ENCODE peak calls at places on chromosome 21, in ten cellular contexts. One of them, this sample, is unnamed.

GRCh38 chr21:42317341-42317741 is 2.1 kb upstream of the TFF3 start:
- DNase-seq in AG04450: no peak
- DNase-seq in body of pancreas: no peak
- DNase-seq in tibial artery: no peak
- DNase-seq in A549: no peak
- DNase-seq in BJ: no peak
- DNase-seq in foreskin fibroblast: no peak
- DNase-seq in Calu3: no peak
- DNase-seq in GM12864: no peak
- DNase-seq in left ventricle myocardium inferior: no peak
- DNase-seq in this sample: no peak

GRCh38 chr21:31326478-31327247 is 17.4 kb downstream of the TIAM1 start:
- DNase-seq in AG04450: no peak
- DNase-seq in body of pancreas: no peak
- DNase-seq in tibial artery: no peak
- DNase-seq in A549: no peak
- DNase-seq in BJ: no peak
- DNase-seq in foreskin fibroblast: peak; percentile 33
- DNase-seq in Calu3: no peak
- DNase-seq in GM12864: peak; percentile 85
- DNase-seq in left ventricle myocardium inferior: no peak
- DNase-seq in this sample: peak; percentile 42

GRCh38 chr21:34502480-34503106 is 9.4 kb downstream of the KCNE1 start:
- DNase-seq in AG04450: no peak
- DNase-seq in body of pancreas: peak; percentile 23
- DNase-seq in tibial artery: no peak
- DNase-seq in A549: no peak
- DNase-seq in BJ: no peak
- DNase-seq in foreskin fibroblast: no peak
- DNase-seq in Calu3: no peak
- DNase-seq in GM12864: no peak
- DNase-seq in left ventricle myocardium inferior: no peak
- DNase-seq in this sample: no peak

GRCh38 chr21:28928578-28929124 is 64.0 kb downstream of the LTN1 start:
- DNase-seq in AG04450: no peak
- DNase-seq in body of pancreas: no peak
- DNase-seq in tibial artery: no peak
- DNase-seq in A549: no peak
- DNase-seq in BJ: no peak
- DNase-seq in foreskin fibroblast: no peak
- DNase-seq in Calu3: no peak
- DNase-seq in GM12864: no peak
- DNase-seq in left ventricle myocardium inferior: no peak
- DNase-seq in this sample: no peak

GRCh38 chr21:17987328-17987727 is 168.2 kb upstream of the C21orf91 start:
- DNase-seq in AG04450: no peak
- DNase-seq in body of pancreas: no peak
- DNase-seq in tibial artery: no peak
- DNase-seq in A549: no peak
- DNase-seq in BJ: no peak
- DNase-seq in foreskin fibroblast: no peak
- DNase-seq in Calu3: no peak
- DNase-seq in GM12864: no peak
- DNase-seq in left ventricle myocardium inferior: no peak
- DNase-seq in this sample: no peak

GRCh38 chr21:14603202-14603601 is 57.1 kb upstream of the SAMSN1 start:
- DNase-seq in AG04450: no peak
- DNase-seq in body of pancreas: no peak
- DNase-seq in tibial artery: no peak
- DNase-seq in A549: no peak
- DNase-seq in BJ: no peak
- DNase-seq in foreskin fibroblast: no peak
- DNase-seq in Calu3: no peak
- DNase-seq in GM12864: no peak
- DNase-seq in left ventricle myocardium inferior: no peak
- DNase-seq in this sample: no peak

GRCh38 chr21:28431527-28432200 is 561.0 kb downstream of the LTN1 start:
- DNase-seq in AG04450: no peak
- DNase-seq in body of pancreas: no peak
- DNase-seq in tibial artery: no peak
- DNase-seq in A549: no peak
- DNase-seq in BJ: no peak
- DNase-seq in foreskin fibroblast: no peak
- DNase-seq in Calu3: no peak
- DNase-seq in GM12864: no peak
- DNase-seq in left ventricle myocardium inferior: no peak
- DNase-seq in this sample: no peak

GRCh38 chr21:42639646-42640152 is 13.7 kb upstream of the PDE9A start:
- DNase-seq in AG04450: no peak
- DNase-seq in body of pancreas: no peak
- DNase-seq in tibial artery: no peak
- DNase-seq in A549: no peak
- DNase-seq in BJ: no peak
- DNase-seq in foreskin fibroblast: no peak
- DNase-seq in Calu3: no peak
- DNase-seq in GM12864: no peak
- DNase-seq in left ventricle myocardium inferior: no peak
- DNase-seq in this sample: no peak

GRCh38 chr21:37899141-37899540 is 17.1 kb downstream of the KCNJ6 start:
- DNase-seq in AG04450: no peak
- DNase-seq in body of pancreas: no peak
- DNase-seq in tibial artery: no peak
- DNase-seq in A549: no peak
- DNase-seq in BJ: no peak
- DNase-seq in foreskin fibroblast: no peak
- DNase-seq in Calu3: no peak
- DNase-seq in GM12864: no peak
- DNase-seq in left ventricle myocardium inferior: no peak
- DNase-seq in this sample: no peak

GRCh38 chr21:17451364-17451869 is 61.4 kb upstream of the CXADR start:
- DNase-seq in AG04450: peak; percentile 50
- DNase-seq in body of pancreas: no peak
- DNase-seq in tibial artery: no peak
- DNase-seq in A549: peak; percentile 16
- DNase-seq in BJ: no peak
- DNase-seq in foreskin fibroblast: peak; percentile 76
- DNase-seq in Calu3: no peak
- DNase-seq in GM12864: no peak
- DNase-seq in left ventricle myocardium inferior: no peak
- DNase-seq in this sample: no peak

GRCh38 chr21:25573409-25574206 is 33.7 kb downstream of the MRPL39 start:
- DNase-seq in AG04450: peak; percentile 83
- DNase-seq in body of pancreas: no peak
- DNase-seq in tibial artery: no peak
- DNase-seq in A549: peak; percentile 23
- DNase-seq in BJ: peak; percentile 77
- DNase-seq in foreskin fibroblast: peak; percentile 93
- DNase-seq in Calu3: peak; percentile 10
- DNase-seq in GM12864: no peak
- DNase-seq in left ventricle myocardium inferior: no peak
- DNase-seq in this sample: no peak

DNA sequence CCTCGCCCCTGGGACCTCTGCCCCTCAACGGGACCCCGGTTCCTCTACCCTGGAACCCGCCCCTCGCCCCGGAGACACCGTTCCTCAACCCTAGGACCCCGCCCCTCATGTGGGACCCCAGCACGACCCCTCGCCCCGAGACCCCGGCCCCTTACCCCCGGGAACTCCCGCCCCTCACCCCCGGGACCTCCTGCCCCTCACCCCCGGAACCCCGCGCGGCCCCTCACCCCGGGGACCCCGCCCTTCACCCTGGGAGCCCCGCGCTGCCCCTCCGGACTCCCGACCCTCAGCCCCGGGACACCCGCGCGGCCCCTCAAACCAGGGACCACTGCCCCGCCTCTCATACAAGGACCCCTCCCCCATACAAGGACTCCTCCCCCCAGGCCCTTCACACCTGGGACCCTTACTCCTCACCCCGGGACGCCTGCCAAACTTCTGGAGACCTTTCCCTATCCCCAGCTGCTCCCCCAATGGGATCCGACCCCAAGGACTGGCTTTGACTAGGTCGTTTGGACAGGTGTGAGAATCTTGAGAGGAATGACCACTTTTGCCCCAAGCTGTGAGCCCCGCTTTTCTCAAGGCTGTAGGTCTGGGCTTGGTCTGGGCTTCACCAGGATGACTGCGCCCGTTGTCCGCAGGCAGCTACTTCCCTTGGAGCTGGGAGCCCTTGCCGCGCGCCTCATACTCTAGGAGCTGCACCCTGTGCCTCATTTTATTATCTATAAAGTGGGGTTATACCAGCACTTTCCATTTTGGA is 843 bp downstream of the DIP2A start:
- DNase-seq in AG04450: no peak
- DNase-seq in body of pancreas: peak; percentile 61
- DNase-seq in tibial artery: peak; percentile 77
- DNase-seq in A549: no peak
- DNase-seq in BJ: no peak
- DNase-seq in foreskin fibroblast: peak; percentile 40
- DNase-seq in Calu3: peak; percentile 17
- DNase-seq in GM12864: no peak
- DNase-seq in left ventricle myocardium inferior: peak; percentile 47
- DNase-seq in this sample: no peak
- TF ChIP-seq CTCF in AG04450: no peak
- TF ChIP-seq CTCF in body of pancreas: no peak
- TF ChIP-seq CTCF in tibial artery: no peak
- TF ChIP-seq CTCF in A549: no peak
- TF ChIP-seq CTCF in BJ: no peak
- TF ChIP-seq CTCF in foreskin fibroblast: no peak
- TF ChIP-seq CTCF in Calu3: no peak
- TF ChIP-seq CTCF in GM12864: no peak
- TF ChIP-seq CTCF in left ventricle myocardium inferior: no peak
- TF ChIP-seq CTCF in this sample: no peak

GRCh38 chr21:44301961-44302406 is 2.1 kb downstream of the PFKL start:
- DNase-seq in AG04450: no peak
- DNase-seq in body of pancreas: peak; percentile 62
- DNase-seq in tibial artery: no peak
- DNase-seq in A549: no peak
- DNase-seq in BJ: no peak
- DNase-seq in foreskin fibroblast: no peak
- DNase-seq in Calu3: no peak
- DNase-seq in GM12864: no peak
- DNase-seq in left ventricle myocardium inferior: no peak
- DNase-seq in this sample: no peak
- TF ChIP-seq CTCF in AG04450: no peak
- TF ChIP-seq CTCF in body of pancreas: peak; percentile 24
- TF ChIP-seq CTCF in tibial artery: no peak
- TF ChIP-seq CTCF in A549: no peak
- TF ChIP-seq CTCF in BJ: no peak
- TF ChIP-seq CTCF in foreskin fibroblast: no peak
- TF ChIP-seq CTCF in Calu3: no peak
- TF ChIP-seq CTCF in GM12864: peak; percentile 35
- TF ChIP-seq CTCF in left ventricle myocardium inferior: no peak
- TF ChIP-seq CTCF in this sample: no peak

GRCh38 chr21:36861595-36861883 is 104.9 kb downstream of the HLCS start:
- DNase-seq in AG04450: no peak
- DNase-seq in body of pancreas: no peak
- DNase-seq in tibial artery: no peak
- DNase-seq in A549: no peak
- DNase-seq in BJ: no peak
- DNase-seq in foreskin fibroblast: no peak
- DNase-seq in Calu3: no peak
- DNase-seq in GM12864: no peak
- DNase-seq in left ventricle myocardium inferior: no peak
- DNase-seq in this sample: no peak

GRCh38 chr21:36858320-36858957 is 108.0 kb downstream of the HLCS start:
- DNase-seq in AG04450: no peak
- DNase-seq in body of pancreas: no peak
- DNase-seq in tibial artery: no peak
- DNase-seq in A549: peak; percentile 17
- DNase-seq in BJ: no peak
- DNase-seq in foreskin fibroblast: no peak
- DNase-seq in Calu3: no peak
- DNase-seq in GM12864: no peak
- DNase-seq in left ventricle myocardium inferior: no peak
- DNase-seq in this sample: no peak

GRCh38 chr21:36860736-36861594 is 105.5 kb downstream of the HLCS start:
- DNase-seq in AG04450: peak; percentile 29
- DNase-seq in body of pancreas: peak; percentile 50
- DNase-seq in tibial artery: no peak
- DNase-seq in A549: no peak
- DNase-seq in BJ: peak; percentile 14
- DNase-seq in foreskin fibroblast: peak; percentile 25
- DNase-seq in Calu3: peak; percentile 28
- DNase-seq in GM12864: no peak
- DNase-seq in left ventricle myocardium inferior: no peak
- DNase-seq in this sample: no peak

GRCh38 chr21:36861924-36862323 is 104.5 kb downstream of the HLCS start:
- DNase-seq in AG04450: no peak
- DNase-seq in body of pancreas: no peak
- DNase-seq in tibial artery: no peak
- DNase-seq in A549: no peak
- DNase-seq in BJ: no peak
- DNase-seq in foreskin fibroblast: no peak
- DNase-seq in Calu3: no peak
- DNase-seq in GM12864: no peak
- DNase-seq in left ventricle myocardium inferior: no peak
- DNase-seq in this sample: no peak

DNA sequence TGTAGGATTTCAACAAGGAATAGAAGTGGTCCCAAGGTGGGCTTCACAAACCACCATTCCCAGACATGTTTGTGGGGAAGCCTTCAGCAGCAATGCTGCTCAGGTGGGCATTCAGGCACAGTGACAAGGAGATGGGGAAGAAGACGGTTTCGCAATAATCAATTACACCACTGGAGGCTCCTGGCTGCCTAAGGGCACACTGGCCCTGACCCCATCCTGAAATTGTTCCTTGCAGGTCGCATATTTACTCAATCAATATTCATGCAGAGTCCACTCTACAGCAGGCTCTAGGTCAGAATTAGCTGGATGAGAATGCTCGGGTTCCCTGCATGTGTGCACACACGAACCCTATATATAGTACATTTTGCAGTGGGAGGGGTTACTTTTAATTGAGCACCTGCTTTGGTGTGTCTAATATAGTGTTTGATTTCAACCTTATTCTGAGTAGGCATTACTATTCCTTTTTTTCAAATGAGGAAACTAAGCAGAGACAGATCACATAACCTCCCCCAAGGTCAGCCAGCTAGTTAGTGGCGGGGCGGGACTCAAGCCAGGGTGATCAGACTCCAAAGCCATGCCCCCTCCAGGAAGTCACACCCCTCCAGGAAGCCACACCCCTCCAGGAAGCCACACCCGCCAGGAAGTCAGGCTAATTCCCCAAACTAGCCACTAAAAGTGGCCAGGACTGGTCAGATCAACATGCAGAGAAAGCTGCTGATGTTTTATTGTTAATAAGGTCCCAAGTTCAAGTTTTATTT is 106.5 kb downstream of the HLCS start:
- DNase-seq in AG04450: no peak
- DNase-seq in body of pancreas: peak; percentile 92
- DNase-seq in tibial artery: peak; percentile 81
- DNase-seq in A549: peak; percentile 63
- DNase-seq in BJ: no peak
- DNase-seq in foreskin fibroblast: peak; percentile 26
- DNase-seq in Calu3: peak; percentile 84
- DNase-seq in GM12864: peak; percentile 42
- DNase-seq in left ventricle myocardium inferior: peak; percentile 80
- DNase-seq in this sample: no peak
- TF ChIP-seq CTCF in AG04450: no peak
- TF ChIP-seq CTCF in body of pancreas: peak; percentile 8
- TF ChIP-seq CTCF in tibial artery: no peak
- TF ChIP-seq CTCF in A549: no peak
- TF ChIP-seq CTCF in BJ: no peak
- TF ChIP-seq CTCF in foreskin fibroblast: no peak
- TF ChIP-seq CTCF in Calu3: no peak
- TF ChIP-seq CTCF in GM12864: no peak
- TF ChIP-seq CTCF in left ventricle myocardium inferior: no peak
- TF ChIP-seq CTCF in this sample: no peak

GRCh38 chr21:26834181-26834945 is 10.8 kb downstream of the ADAMTS1 start:
- DNase-seq in AG04450: no peak
- DNase-seq in body of pancreas: no peak
- DNase-seq in tibial artery: no peak
- DNase-seq in A549: no peak
- DNase-seq in BJ: no peak
- DNase-seq in foreskin fibroblast: no peak
- DNase-seq in Calu3: no peak
- DNase-seq in GM12864: no peak
- DNase-seq in left ventricle myocardium inferior: no peak
- DNase-seq in this sample: no peak
- TF ChIP-seq CTCF in AG04450: peak; percentile 49
- TF ChIP-seq CTCF in body of pancreas: no peak
- TF ChIP-seq CTCF in tibial artery: no peak
- TF ChIP-seq CTCF in A549: no peak
- TF ChIP-seq CTCF in BJ: peak; percentile 47
- TF ChIP-seq CTCF in foreskin fibroblast: peak; percentile 34
- TF ChIP-seq CTCF in Calu3: no peak
- TF ChIP-seq CTCF in GM12864: no peak
- TF ChIP-seq CTCF in left ventricle myocardium inferior: peak; percentile 41
- TF ChIP-seq CTCF in this sample: no peak

This sample was measured in GM13977.